ENCODE peak calls at places on chromosome 2, in eight cellular contexts. N is fibroblast of lung; Q is IMR-90; I is Karpas-422; E is left ventricle myocardium inferior; Z is heart right ventricle; S is breast epithelium; V is CD4-positive, alpha-beta memory T cell. Y is an unnamed sample.

GRCh38 chr2:112803691-112804521 is 19.6 kb upstream of the IL1A start:
- DNase-seq in Z (no peak), S (no peak), Q (peak; percentile 94), E (no peak), N (peak; percentile 77), I (no peak), V (no peak), Y (no peak)

GRCh38 chr2:11012131-11012693 is 100.5 kb downstream of the KCNF1 start:
- DNase-seq in Z (no peak), E (no peak), S (no peak), N (no peak), Q (no peak), V (no peak), I (no peak), Y (no peak)

GRCh38 chr2:102155703-102156515 is 13.4 kb downstream of the IL1R1 start:
- DNase-seq in Q (peak; percentile 69), S (peak; percentile 54), N (no peak), V (no peak), Z (no peak), I (no peak), E (no peak), Y (no peak)

GRCh38 chr2:109171444-109172334 is 42.7 kb downstream of the SH3RF3 start:
- DNase-seq in E (peak; percentile 42), S (no peak), I (no peak), Q (peak; percentile 99), V (no peak), N (peak; percentile 97), Z (peak; percentile 45), Y (no peak)

GRCh38 chr2:61762292-61762691 is 91.6 kb downstream of the FAM161A start:
- DNase-seq in S (no peak), N (no peak), I (peak; percentile 48), Z (no peak), Q (no peak), E (no peak), V (peak; percentile 38), Y (no peak)

GRCh38 chr2:144501118-144501517 is 18.8 kb downstream of the ZEB2 start:
- DNase-seq in I (no peak), Z (no peak), V (no peak), E (no peak), Q (peak; percentile 67), N (peak; percentile 64), S (no peak), Y (no peak)

GRCh38 chr2:22359020-22359672 is 1025.8 kb upstream of the KLHL29 start:
- DNase-seq in N (no peak), S (no peak), Q (no peak), V (no peak), E (no peak), I (no peak), Z (no peak), Y (no peak)

GRCh38 chr2:207805566-207806226 is 36.0 kb upstream of the FZD5 start:
- DNase-seq in E (no peak), I (no peak), V (no peak), N (peak; percentile 36), S (no peak), Q (no peak), Z (no peak), Y (no peak)

GRCh38 chr2:216147172-216148131 is 38.3 kb downstream of the XRCC5 start:
- DNase-seq in V (no peak), S (no peak), Z (no peak), N (no peak), Q (no peak), E (no peak), I (no peak), Y (no peak)

GRCh38 chr2:118014492-118014824 is 588 bp upstream of the CCDC93 start:
- DNase-seq in V (no peak), Z (peak; percentile 13), Q (no peak), N (no peak), S (no peak), E (no peak), I (no peak), Y (no peak)

GRCh38 chr2:149860276-149860921 is 272.8 kb upstream of the MMADHC start:
- DNase-seq in Z (no peak), V (no peak), Q (peak; percentile 92), N (peak; percentile 99), E (peak; percentile 18), I (no peak), S (peak; percentile 23), Y (no peak)

GRCh38 chr2:136423516-136423996 is 305.6 kb upstream of the CXCR4 start:
- DNase-seq in S (peak; percentile 44), V (peak; percentile 65), I (peak; percentile 88), Z (peak; percentile 73), E (peak; percentile 63), N (peak; percentile 48), Q (peak; percentile 47), Y (peak; percentile 94)

GRCh38 chr2:31176742-31177141 is 38.5 kb upstream of the GALNT14 start:
- DNase-seq in I (no peak), S (no peak), N (no peak), Q (no peak), E (no peak), Z (no peak), V (no peak), Y (no peak)

GRCh38 chr2:40820319-40820718 is 368.4 kb upstream of the SLC8A1 start:
- DNase-seq in S (no peak), E (no peak), N (no peak), I (no peak), Q (peak; percentile 1), Z (no peak), V (no peak), Y (no peak)

GRCh38 chr2:229917793-229918192 is 4.0 kb downstream of the TRIP12 start:
- DNase-seq in S (no peak), N (no peak), V (no peak), I (no peak), Z (no peak), E (no peak), Q (no peak), Y (no peak)

GRCh38 chr2:37672870-37673184 is 1.4 kb upstream of the CDC42EP3 start:
- DNase-seq in Z (no peak), Q (no peak), N (no peak), E (no peak), V (no peak), S (no peak), I (no peak), Y (no peak)
- H3K4me1 ChIP-seq in Z (peaks cover 3% of the 10 kb centered on the region), Q (peaks cover 5% of the 10 kb centered on the region), N (no peaks in the 10 kb centered on the region), E (peaks cover 52% of the 10 kb centered on the region), V (peaks cover 29% of the 10 kb centered on the region), S (no peaks in the 10 kb centered on the region), I (peaks cover 27% of the 10 kb centered on the region), Y (peaks cover 68% of the 10 kb centered on the region)

GRCh38 chr2:240597419-240598181 is 11.1 kb downstream of the CAPN10 start:
- DNase-seq in V (no peak), S (no peak), I (no peak), Z (peak; percentile 9), Q (no peak), E (no peak), N (no peak), Y (peak; percentile 67)
- H3K36me3 ChIP-seq in V (peaks cover 18% of the 10 kb centered on the region), S (no peaks in the 10 kb centered on the region), I (no peaks in the 10 kb centered on the region), Z (peaks cover 36% of the 10 kb centered on the region), Q (peaks cover 22% of the 10 kb centered on the region), E (peaks cover 35% of the 10 kb centered on the region), N (peaks cover 9% of the 10 kb centered on the region), Y (peaks cover 70% of the 10 kb centered on the region)

DNA sequence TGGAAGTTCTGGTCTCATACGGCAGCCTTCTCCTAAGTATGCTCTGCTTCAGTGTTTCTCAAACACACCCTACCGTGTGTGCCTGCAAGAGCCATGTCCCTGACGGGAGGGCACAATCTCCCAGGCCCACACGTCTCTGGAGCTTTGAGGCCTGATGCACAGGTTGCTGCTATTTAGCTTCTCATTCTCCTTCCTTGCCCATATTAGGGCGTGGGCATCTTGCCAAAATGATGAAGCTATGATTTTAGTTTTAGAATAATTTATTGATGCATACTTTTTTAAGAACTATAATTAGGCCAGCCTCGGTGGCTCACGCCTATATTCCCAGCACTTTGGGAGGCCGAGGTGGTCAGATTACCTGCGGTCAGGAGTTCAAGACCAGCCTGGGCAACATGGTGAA is 107.9 kb downstream of the RNF144A start:
- DNase-seq in V (no peak), N (no peak), S (no peak), I (no peak), Q (no peak), Z (no peak), E (no peak), Y (no peak)
- H3K4me1 ChIP-seq in V (no peaks in the 10 kb centered on the region), N (no peaks in the 10 kb centered on the region), S (no peaks in the 10 kb centered on the region), I (no peaks in the 10 kb centered on the region), Q (no peaks in the 10 kb centered on the region), Z (peaks cover 21% of the 10 kb centered on the region), E (peaks cover 95% of the 10 kb centered on the region), Y (peaks cover 54% of the 10 kb centered on the region)

GRCh38 chr2:119960821-119961220 is 52.1 kb upstream of the EPB41L5 start:
- DNase-seq in V (no peak), Z (no peak), Q (peak; percentile 82), E (no peak), I (no peak), S (no peak), N (peak; percentile 84), Y (no peak)

DNA sequence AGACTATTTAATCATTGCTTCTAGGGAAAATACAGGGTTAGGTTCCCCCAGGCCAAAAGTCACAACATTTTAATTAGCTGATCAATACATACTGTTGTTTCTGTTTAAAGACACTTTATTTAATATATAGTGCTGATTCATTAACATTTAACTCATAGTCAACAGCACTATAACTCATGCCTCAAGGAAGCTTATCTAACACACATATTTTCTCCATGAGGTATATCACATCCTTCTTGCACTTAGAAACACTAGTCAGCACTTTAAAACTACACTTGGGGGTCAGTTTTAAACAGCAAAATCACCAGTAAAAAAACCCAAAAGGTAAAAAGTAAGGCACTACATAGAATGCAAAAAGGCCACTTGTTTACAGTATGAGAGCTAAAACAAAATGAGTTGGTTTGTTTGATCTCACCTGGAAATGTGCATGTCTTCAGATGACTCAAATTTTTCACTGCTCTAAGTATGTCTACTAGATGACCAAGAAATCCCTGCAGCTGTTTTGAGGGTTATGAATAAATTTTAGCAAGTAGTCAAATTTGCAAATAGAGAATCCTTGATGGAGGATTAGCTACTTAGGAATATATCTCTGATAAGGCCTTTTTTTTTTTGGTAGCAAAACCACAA is 54.1 kb upstream of the EPB41L5 start:
- DNase-seq in I (no peak), S (no peak), V (no peak), Z (no peak), N (peak; percentile 72), Q (peak; percentile 71), E (no peak), Y (no peak)
- H3K36me3 ChIP-seq in I (peaks cover 5% of the 10 kb centered on the region), S (no peaks in the 10 kb centered on the region), V (peaks cover 66% of the 10 kb centered on the region), Z (peaks cover 92% of the 10 kb centered on the region), N (no peaks in the 10 kb centered on the region), Q (peaks cover 3% of the 10 kb centered on the region), E (peaks cover 59% of the 10 kb centered on the region), Y (peaks cover 9% of the 10 kb centered on the region)

GRCh38 chr2:24285484-24286152 is 74.7 kb downstream of the ITSN2 start:
- DNase-seq in E (no peak), Q (no peak), Z (no peak), V (no peak), S (no peak), N (no peak), I (no peak), Y (no peak)
- H3K4me1 ChIP-seq in E (no peaks in the 10 kb centered on the region), Q (no peaks in the 10 kb centered on the region), Z (no peaks in the 10 kb centered on the region), V (no peaks in the 10 kb centered on the region), S (no peaks in the 10 kb centered on the region), N (no peaks in the 10 kb centered on the region), I (peaks cover 39% of the 10 kb centered on the region), Y (no peaks in the 10 kb centered on the region)

GRCh38 chr2:100004348-100004884 is 138.0 kb downstream of the AFF3 start:
- DNase-seq in E (no peak), N (no peak), S (no peak), Z (no peak), I (no peak), Q (no peak), V (no peak), Y (no peak)
- H3K36me3 ChIP-seq in E (no peaks in the 10 kb centered on the region), N (no peaks in the 10 kb centered on the region), S (no peaks in the 10 kb centered on the region), Z (no peaks in the 10 kb centered on the region), I (peaks cover 38% of the 10 kb centered on the region), Q (peaks cover 41% of the 10 kb centered on the region), V (no peaks in the 10 kb centered on the region), Y (no peaks in the 10 kb centered on the region)

Y was measured in spleen.